ENCODE peak calls at places on chromosomes 2 and 18, in eight cellular contexts. E is psoas muscle, I is lower lobe of right lung, X is endothelial cell, A is astrocyte of the spinal cord, O is A549, L is WTC11, Y is osteocyte. Q is an unnamed sample.

GRCh38 chr18:46425511-46425910 is 231.5 kb downstream of the LOXHD1 start:
- DNase-seq in E (peak), I (no peak), X (no peak), A (no peak), O (no peak), L (no peak), Y (no peak), Q (no peak)

GRCh38 chr2:85649201-85650190 is 18.5 kb downstream of the SFTPB start:
- DNase-seq in E (no peak), I (no peak), X (no peak), A (no peak), O (peak), L (no peak), Y (no peak), Q (no peak)

GRCh38 chr2:3904061-3904460 is 200.7 kb downstream of the DCDC2C start:
- DNase-seq in E (no peak), I (no peak), X (no peak), A (no peak), O (no peak), L (no peak), Y (no peak), Q (no peak)

GRCh38 chr18:77482190-77482928 is 232.7 kb downstream of the GALR1 start:
- DNase-seq in E (no peak), I (no peak), X (no peak), A (peak), O (no peak), L (no peak), Y (no peak), Q (no peak)

GRCh38 chr2:9311488-9311887 is 104.9 kb downstream of the ASAP2 start:
- DNase-seq in E (peak), I (no peak), X (no peak), A (peak), O (no peak), L (no peak), Y (no peak), Q (no peak)

GRCh38 chr18:22639026-22639463 is 221.3 kb upstream of the CTAGE1 start:
- DNase-seq in E (no peak), I (no peak), X (no peak), A (peak), O (peak), L (no peak), Y (no peak), Q (no peak)

GRCh38 chr18:23838801-23839366 is 149.6 kb downstream of the LAMA3 start:
- DNase-seq in E (no peak), I (no peak), X (no peak), A (peak), O (no peak), L (no peak), Y (no peak), Q (no peak)

GRCh38 chr2:174561283-174562275 is 36.0 kb downstream of the WIPF1 start:
- DNase-seq in E (peak), I (no peak), X (no peak), A (peak), O (no peak), L (no peak), Y (no peak), Q (no peak)

GRCh38 chr2:69521747-69522146 is 84.5 kb upstream of the NFU1 start:
- DNase-seq in E (no peak), I (no peak), X (no peak), A (no peak), O (no peak), L (no peak), Y (no peak), Q (no peak)

GRCh38 chr2:165793779-165794519 is at the start of gene GALNT3:
- DNase-seq in E (peak), I (peak), X (peak), A (no peak), O (no peak), L (peak), Y (peak), Q (peak)

GRCh38 chr2:20113004-20113796 is 61.8 kb upstream of the LAPTM4A start:
- DNase-seq in E (no peak), I (no peak), X (no peak), A (no peak), O (no peak), L (no peak), Y (no peak), Q (no peak)

GRCh38 chr2:41806286-41806685 is 241.5 kb upstream of the PKDCC start:
- DNase-seq in E (no peak), I (no peak), X (no peak), A (no peak), O (no peak), L (no peak), Y (no peak), Q (no peak)

GRCh38 chr2:96267159-96267971 is 1.3 kb downstream of the CIAO1 start:
- DNase-seq in E (peak), I (peak), X (peak), A (peak), O (peak), L (peak), Y (no peak), Q (peak)

GRCh38 chr2:12903272-12903671 is 186.5 kb downstream of the TRIB2 start:
- DNase-seq in E (no peak), I (no peak), X (no peak), A (no peak), O (no peak), L (no peak), Y (no peak), Q (no peak)

GRCh38 chr2:121502246-121502645 is 28.4 kb upstream of the RNU4ATAC start:
- DNase-seq in E (no peak), I (no peak), X (no peak), A (peak), O (no peak), L (no peak), Y (no peak), Q (no peak)

GRCh38 chr2:133146893-133147292 is 421.4 kb downstream of the NCKAP5 start:
- DNase-seq in E (no peak), I (no peak), X (no peak), A (no peak), O (no peak), L (no peak), Y (no peak), Q (no peak)

GRCh38 chr2:6213056-6213780 is 521.0 kb downstream of the SOX11 start:
- DNase-seq in E (no peak), I (no peak), X (no peak), A (no peak), O (no peak), L (no peak), Y (no peak), Q (no peak)

GRCh38 chr2:104897515-104898184 is 43.7 kb downstream of the POU3F3 start:
- DNase-seq in E (no peak), I (no peak), X (no peak), A (peak), O (no peak), L (no peak), Y (no peak), Q (no peak)

GRCh38 chr2:232857158-232857563 is 12.9 kb upstream of the SNORC start:
- DNase-seq in E (no peak), I (no peak), X (no peak), A (no peak), O (peak), L (no peak), Y (no peak), Q (no peak)

GRCh38 chr18:51196811-51197660 is 445 bp downstream of the MEX3C start:
- DNase-seq in E (peak), I (no peak), X (peak), A (peak), O (no peak), L (peak), Y (no peak), Q (peak)

GRCh38 chr2:25844089-25844488 is 34.2 kb downstream of the ASXL2 start:
- DNase-seq in E (no peak), I (no peak), X (no peak), A (peak), O (no peak), L (no peak), Y (no peak), Q (no peak)

GRCh38 chr2:111031546-111032484 is 88.9 kb upstream of the BCL2L11 start:
- DNase-seq in E (no peak), I (no peak), X (no peak), A (no peak), O (no peak), L (no peak), Y (peak), Q (no peak)

GRCh38 chr2:219772697-219773096 is 145.3 kb downstream of the SLC4A3 start:
- DNase-seq in E (no peak), I (no peak), X (no peak), A (no peak), O (no peak), L (no peak), Y (no peak), Q (no peak)

GRCh38 chr2:19702267-19702666 is 199.5 kb downstream of the TTC32 start:
- DNase-seq in E (no peak), I (no peak), X (no peak), A (peak), O (no peak), L (no peak), Y (no peak), Q (no peak)

GRCh38 chr2:136323212-136323611 is 205.3 kb upstream of the CXCR4 start:
- DNase-seq in E (no peak), I (no peak), X (no peak), A (no peak), O (no peak), L (no peak), Y (no peak), Q (no peak)

GRCh38 chr18:37844209-37844970 is 278.8 kb upstream of the CELF4 start:
- DNase-seq in E (no peak), I (no peak), X (no peak), A (no peak), O (no peak), L (no peak), Y (no peak), Q (no peak)

GRCh38 chr2:26396734-26397298 is 4.9 kb upstream of the DRC1 start:
- DNase-seq in E (no peak), I (no peak), X (no peak), A (no peak), O (no peak), L (no peak), Y (no peak), Q (no peak)

GRCh38 chr2:84886791-84887190 is 5.9 kb upstream of the TRABD2A start:
- DNase-seq in E (no peak), I (no peak), X (no peak), A (no peak), O (no peak), L (no peak), Y (peak), Q (no peak)

GRCh38 chr18:6159426-6159825 is 255.3 kb downstream of the L3MBTL4 start:
- DNase-seq in E (no peak), I (no peak), X (no peak), A (no peak), O (no peak), L (no peak), Y (no peak), Q (no peak)

GRCh38 chr2:61993422-61994024 is 88.0 kb downstream of the COMMD1 start:
- DNase-seq in E (no peak), I (no peak), X (no peak), A (peak), O (peak), L (no peak), Y (no peak), Q (no peak)

GRCh38 chr2:173002751-173003541 is 72.7 kb upstream of the MAP3K20 start:
- DNase-seq in E (no peak), I (no peak), X (no peak), A (no peak), O (peak), L (no peak), Y (no peak), Q (no peak)

GRCh38 chr2:241884951-241885700 is 15.6 kb downstream of the RTP5 start:
- DNase-seq in E (peak), I (no peak), X (no peak), A (no peak), O (no peak), L (no peak), Y (no peak), Q (no peak)

DNA sequence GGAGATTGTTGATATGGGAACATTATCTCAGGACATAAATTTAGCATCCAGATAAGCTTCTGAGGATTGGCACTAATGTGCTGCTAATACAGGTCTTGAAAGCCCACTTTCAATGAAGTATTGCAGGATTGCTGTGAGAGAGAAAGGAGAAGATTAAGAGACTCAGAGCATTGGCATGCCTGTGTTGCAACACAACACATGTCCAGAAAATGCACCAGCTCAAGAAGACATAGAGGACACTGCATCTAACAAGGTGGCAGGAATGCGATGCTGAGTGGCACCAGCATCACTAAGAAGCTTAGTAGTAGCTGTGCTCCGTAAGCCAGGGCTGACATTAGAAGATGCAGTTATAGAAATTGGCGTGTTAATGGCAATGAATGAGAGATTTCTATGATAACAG is 728.8 kb downstream of the SUCLG1 start:
- DNase-seq in E (no peak), I (no peak), X (no peak), A (no peak), O (no peak), L (no peak), Y (no peak), Q (no peak)
- TF ChIP-seq CTCF in E (no peak), I (no peak), X (no peak), A (no peak), O (no peak), L (no peak), Y (no peak), Q (no peak)

GRCh38 chr2:211620986-211621385 is 917.6 kb downstream of the ERBB4 start:
- DNase-seq in E (no peak), I (no peak), X (no peak), A (no peak), O (no peak), L (no peak), Y (no peak), Q (no peak)
- TF ChIP-seq CTCF in E (no peak), I (no peak), X (no peak), A (no peak), O (no peak), L (no peak), Y (no peak), Q (no peak)

GRCh38 chr2:74119324-74119723 is 28.4 kb downstream of the BOLA3 start:
- DNase-seq in E (no peak), I (no peak), X (no peak), A (no peak), O (peak), L (no peak), Y (no peak), Q (no peak)

GRCh38 chr2:74119912-74120825 is 27.5 kb downstream of the BOLA3 start:
- DNase-seq in E (peak), I (peak), X (peak), A (peak), O (peak), L (peak), Y (no peak), Q (no peak)
- TF ChIP-seq CTCF in E (peak), I (peak), X (no peak), A (peak), O (peak), L (no peak), Y (peak), Q (no peak)

GRCh38 chr2:152413228-152414030 is 78.5 kb downstream of the FMNL2 start:
- DNase-seq in E (no peak), I (no peak), X (no peak), A (no peak), O (no peak), L (no peak), Y (no peak), Q (no peak)

GRCh38 chr2:152407806-152408205 is 72.8 kb downstream of the FMNL2 start:
- DNase-seq in E (no peak), I (no peak), X (no peak), A (no peak), O (no peak), L (no peak), Y (no peak), Q (no peak)

GRCh38 chr2:152409691-152410597 is 75.0 kb downstream of the FMNL2 start:
- DNase-seq in E (no peak), I (no peak), X (no peak), A (peak), O (no peak), L (no peak), Y (no peak), Q (no peak)

GRCh38 chr2:152408260-152408659 is 73.3 kb downstream of the FMNL2 start:
- DNase-seq in E (no peak), I (no peak), X (no peak), A (no peak), O (no peak), L (no peak), Y (no peak), Q (no peak)

GRCh38 chr2:152411154-152411553 is 76.2 kb downstream of the FMNL2 start:
- DNase-seq in E (no peak), I (no peak), X (no peak), A (no peak), O (no peak), L (no peak), Y (no peak), Q (no peak)
- TF ChIP-seq CTCF in E (no peak), I (no peak), X (no peak), A (no peak), O (no peak), L (no peak), Y (no peak), Q (no peak)

GRCh38 chr2:206004004-206004693 is 81.8 kb downstream of the INO80D start:
- DNase-seq in E (no peak), I (no peak), X (peak), A (no peak), O (no peak), L (peak), Y (no peak), Q (no peak)
- TF ChIP-seq CTCF in E (no peak), I (no peak), X (no peak), A (peak), O (no peak), L (peak), Y (peak), Q (peak)

GRCh38 chr2:31694444-31694843 is 113.7 kb upstream of the SRD5A2 start:
- DNase-seq in E (no peak), I (no peak), X (no peak), A (no peak), O (peak), L (no peak), Y (no peak), Q (no peak)
- TF ChIP-seq CTCF in E (no peak), I (no peak), X (no peak), A (no peak), O (peak), L (no peak), Y (no peak), Q (peak)

GRCh38 chr18:9333441-9334350 is 877 bp upstream of the TWSG1 start:
- DNase-seq in E (peak), I (peak), X (no peak), A (no peak), O (peak), L (peak), Y (no peak), Q (peak)
- TF ChIP-seq CTCF in E (no peak), I (no peak), X (no peak), A (peak), O (no peak), L (no peak), Y (peak), Q (no peak)

GRCh38 chr2:15893689-15894325 is 46.5 kb upstream of the MYCN start:
- DNase-seq in E (no peak), I (no peak), X (no peak), A (no peak), O (no peak), L (no peak), Y (no peak), Q (no peak)
- TF ChIP-seq CTCF in E (no peak), I (no peak), X (no peak), A (no peak), O (no peak), L (no peak), Y (no peak), Q (no peak)

DNA sequence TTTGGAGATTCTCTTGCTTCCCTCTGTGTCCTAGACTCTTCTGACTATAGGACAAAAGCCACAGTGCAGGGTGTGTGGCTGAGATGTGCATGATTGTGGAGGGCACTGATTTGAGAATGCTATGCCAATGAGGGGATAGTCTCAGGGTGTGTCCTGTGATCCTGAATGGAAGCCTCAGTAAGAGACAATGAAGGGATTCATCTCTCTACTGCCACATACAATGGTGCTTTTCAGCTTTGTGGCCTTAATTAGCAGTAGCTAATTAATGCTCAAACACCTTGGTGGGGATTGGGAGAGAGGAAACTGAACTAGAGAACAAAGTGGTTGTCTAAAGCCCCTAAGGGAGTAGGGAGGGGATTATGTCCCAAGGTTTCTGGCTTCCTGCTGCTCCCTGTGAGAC is 415.0 kb upstream of the TCF4 start:
- DNase-seq in E (no peak), I (no peak), X (no peak), A (no peak), O (no peak), L (no peak), Y (no peak), Q (no peak)
- TF ChIP-seq CTCF in E (no peak), I (no peak), X (no peak), A (no peak), O (no peak), L (no peak), Y (no peak), Q (no peak)

GRCh38 chr2:214378455-214379103 is 32.3 kb upstream of the VWC2L start:
- DNase-seq in E (no peak), I (no peak), X (no peak), A (no peak), O (no peak), L (peak), Y (no peak), Q (no peak)
- TF ChIP-seq CTCF in E (no peak), I (no peak), X (no peak), A (no peak), O (no peak), L (no peak), Y (no peak), Q (no peak)